ENCODE peak calls at places on chromosome 7, in five cellular contexts. Y, H, M, N and L are unnamed samples.

GRCh38 chr7:50783801-50784507 is 1.3 kb upstream of the GRB10 start:
- DNase-seq in Y (peak), H (no peak), N (no peak), M (no peak), L (no peak)

GRCh38 chr7:57867884-57868701 is 418.1 kb downstream of the ZNF716 start:
- DNase-seq in H (no peak), Y (no peak), M (no peak), N (no peak), L (no peak)

GRCh38 chr7:83105948-83106347 is 56.7 kb downstream of the PCLO start:
- DNase-seq in M (no peak), H (no peak), Y (no peak), N (no peak), L (no peak)

GRCh38 chr7:87013841-87014191 is 45.6 kb downstream of the ELAPOR2 start:
- DNase-seq in M (no peak), H (no peak), N (no peak), Y (no peak), L (no peak)

GRCh38 chr7:37970211-37970610 is 49.8 kb downstream of the EPDR1 start:
- DNase-seq in H (no peak), N (no peak), M (no peak), Y (no peak), L (no peak)

GRCh38 chr7:39621261-39621660 is 2.1 kb upstream of the RALA start:
- DNase-seq in H (peak), M (no peak), Y (peak), N (no peak), L (peak)

GRCh38 chr7:95046494-95047240 is 139.3 kb downstream of the PPP1R9A start:
- DNase-seq in M (no peak), Y (peak), H (no peak), N (no peak), L (no peak)

GRCh38 chr7:51255536-51256243 is 60.9 kb downstream of the COBL start:
- DNase-seq in N (no peak), H (no peak), Y (no peak), M (no peak), L (no peak)

GRCh38 chr7:116706668-116707126 is 34.7 kb downstream of the MET start:
- DNase-seq in M (no peak), Y (peak), N (no peak), H (no peak), L (no peak)

GRCh38 chr7:155574556-155574955 is 28.2 kb upstream of the CNPY1 start:
- DNase-seq in N (peak), H (no peak), M (no peak), Y (no peak), L (no peak)

GRCh38 chr7:73840715-73841379 is 1.5 kb downstream of the METTL27 start:
- DNase-seq in M (no peak), Y (no peak), N (no peak), H (no peak), L (no peak)

GRCh38 chr7:91243591-91244368 is 20.5 kb upstream of the FZD1 start:
- DNase-seq in Y (peak), N (no peak), M (no peak), H (no peak), L (no peak)

GRCh38 chr7:102080371-102081243 is 206.1 kb upstream of the SH2B2 start:
- DNase-seq in N (peak), Y (no peak), H (no peak), M (no peak), L (no peak)

GRCh38 chr7:80770061-80770460 is 131.6 kb downstream of the CD36 start:
- DNase-seq in Y (no peak), H (no peak), N (no peak), M (no peak), L (no peak)

GRCh38 chr7:112882506-112882905 is 92.3 kb upstream of the TMEM168 start:
- DNase-seq in Y (no peak), N (no peak), M (no peak), H (no peak), L (no peak)

GRCh38 chr7:37947138-37947839 is 26.8 kb downstream of the EPDR1 start:
- DNase-seq in Y (no peak), H (no peak), N (no peak), M (no peak), L (no peak)

GRCh38 chr7:123242467-123243097 is 42.8 kb upstream of the SLC13A1 start:
- DNase-seq in Y (no peak), M (no peak), N (no peak), H (no peak), L (no peak)

GRCh38 chr7:20828947-20829346 is 42.3 kb upstream of the SP8 start:
- DNase-seq in Y (no peak), N (no peak), M (no peak), H (no peak), L (no peak)

GRCh38 chr7:104983620-104984539 is 30.1 kb upstream of the KMT2E start:
- DNase-seq in H (peak), N (peak), Y (peak), M (peak), L (no peak)

GRCh38 chr7:30430300-30430699 is 48.3 kb downstream of the NOD1 start:
- DNase-seq in N (no peak), M (no peak), Y (peak), H (no peak), L (no peak)

GRCh38 chr7:115099906-115100305 is 178.0 kb downstream of the MDFIC start:
- DNase-seq in Y (peak), H (no peak), N (no peak), M (no peak), L (no peak)

GRCh38 chr7:92639213-92639896 is 49.2 kb upstream of the FAM133B start:
- DNase-seq in N (no peak), M (no peak), Y (peak), H (no peak), L (no peak)

GRCh38 chr7:3953946-3954345 is 652.9 kb downstream of the SDK1 start:
- DNase-seq in M (no peak), N (no peak), H (no peak), Y (no peak), L (no peak)

GRCh38 chr7:117158941-117159705 is 163.7 kb downstream of the WNT2 start:
- DNase-seq in M (no peak), N (no peak), Y (peak), H (peak), L (no peak)

GRCh38 chr7:486216-486743 is 33.4 kb downstream of the PDGFA start:
- DNase-seq in M (no peak), H (no peak), Y (no peak), N (peak), L (no peak)

GRCh38 chr7:71633571-71634008 is 501.6 kb downstream of the GALNT17 start:
- DNase-seq in M (no peak), N (no peak), Y (peak), H (no peak), L (peak)

GRCh38 chr7:5431485-5432118 is 8.0 kb upstream of the TNRC18 start:
- DNase-seq in H (no peak), Y (no peak), N (no peak), M (no peak), L (no peak)

GRCh38 chr7:73519867-73520672 is 2.0 kb downstream of the BAZ1B start:
- DNase-seq in Y (peak), N (no peak), H (no peak), M (no peak), L (no peak)

GRCh38 chr7:1100886-1101579 is 13.1 kb downstream of the GPER1 start:
- DNase-seq in H (no peak), M (no peak), N (no peak), Y (no peak), L (no peak)

GRCh38 chr7:115850774-115851173 is 179.8 kb downstream of the TFEC start:
- DNase-seq in M (no peak), N (no peak), H (no peak), Y (no peak), L (no peak)

GRCh38 chr7:46710927-46711326 is 789.9 kb upstream of the IGFBP3 start:
- DNase-seq in Y (no peak), M (no peak), N (no peak), H (peak), L (no peak)

GRCh38 chr7:78783179-78783962 is 670.1 kb downstream of the MAGI2 start:
- DNase-seq in H (no peak), N (no peak), Y (no peak), M (no peak), L (no peak)

GRCh38 chr7:78780560-78780959 is 672.9 kb downstream of the MAGI2 start:
- DNase-seq in Y (no peak), M (no peak), H (no peak), N (no peak), L (no peak)

GRCh38 chr7:78777844-78778243 is 675.6 kb downstream of the MAGI2 start:
- DNase-seq in N (no peak), Y (no peak), H (no peak), M (no peak), L (no peak)

DNA sequence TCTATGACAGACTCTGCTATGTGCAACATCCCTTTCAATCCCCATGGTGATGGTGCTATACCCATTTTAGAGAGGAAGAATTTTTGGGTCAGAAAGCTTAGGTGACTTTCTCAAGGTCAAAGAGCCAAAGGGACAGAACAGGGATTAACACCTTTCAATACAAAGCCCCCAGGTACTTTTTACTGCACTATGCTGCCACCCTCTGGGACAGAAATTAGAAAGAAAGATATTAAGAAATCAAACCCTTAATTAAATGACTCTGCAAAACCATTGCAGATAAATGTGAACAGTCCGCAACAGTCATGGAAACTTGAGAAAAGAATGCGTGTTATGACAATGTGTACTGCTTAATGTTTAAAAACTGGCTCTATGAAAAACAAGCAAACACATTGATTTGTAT is 673.7 kb downstream of the MAGI2 start:
- DNase-seq in N (no peak), H (no peak), M (no peak), Y (no peak), L (no peak)
- TF ChIP-seq CTCF in N (no peak), H (no peak), M (no peak), Y (no peak), L (no peak)

GRCh38 chr7:150415161-150416160 is 35.0 kb upstream of the GIMAP8 start:
- DNase-seq in Y (no peak), N (no peak), H (no peak), M (no peak), L (no peak)

GRCh38 chr7:150411606-150412005 is 32.5 kb downstream of the ZNF775 start:
- DNase-seq in Y (no peak), N (no peak), M (no peak), H (no peak), L (no peak)

GRCh38 chr7:150412016-150412415 is 32.9 kb downstream of the ZNF775 start:
- DNase-seq in M (no peak), H (no peak), N (no peak), Y (no peak), L (no peak)

GRCh38 chr7:150412518-150413247 is 33.6 kb downstream of the ZNF775 start:
- DNase-seq in N (no peak), H (no peak), M (no peak), Y (no peak), L (no peak)

GRCh38 chr7:150413640-150414081 is 34.5 kb downstream of the ZNF775 start:
- DNase-seq in Y (no peak), H (no peak), M (no peak), N (no peak), L (no peak)
- H3K4me3 ChIP-seq in Y (no peak), H (no peak), M (no peak), N (no peak), L (no peak)

GRCh38 chr7:27236053-27236410 is 6.6 kb upstream of the EVX1 start:
- DNase-seq in Y (no peak), H (no peak), M (no peak), N (no peak), L (no peak)

GRCh38 chr7:27237735-27238334 is 4.8 kb upstream of the EVX1 start:
- DNase-seq in H (no peak), Y (no peak), M (no peak), N (no peak), L (no peak)

GRCh38 chr7:27238979-27239779 is 3.4 kb upstream of the EVX1 start:
- DNase-seq in Y (no peak), H (no peak), N (peak), M (no peak), L (no peak)

GRCh38 chr7:27239780-27240731 is 2.5 kb upstream of the EVX1 start:
- DNase-seq in N (no peak), M (no peak), Y (no peak), H (no peak), L (no peak)

DNA sequence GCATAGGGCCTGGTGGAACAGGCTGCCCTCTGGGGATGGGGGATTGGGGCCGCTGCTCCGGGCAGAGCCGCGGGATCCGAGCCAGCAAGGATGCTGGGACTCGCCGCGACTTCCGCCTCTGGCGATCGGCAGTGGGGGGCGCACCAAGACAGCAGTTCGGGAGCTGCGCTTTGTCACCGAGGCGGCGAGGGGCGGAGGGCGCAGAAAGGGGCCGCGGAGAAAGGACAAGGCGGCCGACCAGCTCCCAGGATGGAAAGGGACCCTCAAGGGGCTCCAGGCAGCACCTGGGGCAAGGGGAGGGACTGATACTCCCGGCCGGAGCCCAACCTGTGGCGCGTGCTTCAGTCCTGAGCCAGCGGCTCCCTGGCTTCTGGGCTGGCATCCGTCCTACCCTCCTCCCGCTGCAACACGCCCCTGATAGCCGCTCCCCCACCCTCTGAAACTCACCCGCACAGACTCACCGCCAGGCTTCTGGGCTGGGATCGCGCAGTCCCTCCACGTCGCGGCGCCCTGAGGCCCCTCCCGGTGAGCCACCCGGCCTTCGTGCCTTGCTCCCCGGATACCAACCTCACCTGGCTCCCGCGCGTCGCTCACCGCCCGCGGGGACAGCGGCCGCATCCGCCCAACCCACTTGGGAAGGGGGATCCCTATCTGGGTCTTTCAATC is 7.1 kb upstream of the EVX1 start:
- DNase-seq in N (peak), M (peak), H (no peak), Y (no peak), L (no peak)
- TF ChIP-seq CTCF in N (peak), M (no peak), H (peak), Y (peak), L (peak)

DNA sequence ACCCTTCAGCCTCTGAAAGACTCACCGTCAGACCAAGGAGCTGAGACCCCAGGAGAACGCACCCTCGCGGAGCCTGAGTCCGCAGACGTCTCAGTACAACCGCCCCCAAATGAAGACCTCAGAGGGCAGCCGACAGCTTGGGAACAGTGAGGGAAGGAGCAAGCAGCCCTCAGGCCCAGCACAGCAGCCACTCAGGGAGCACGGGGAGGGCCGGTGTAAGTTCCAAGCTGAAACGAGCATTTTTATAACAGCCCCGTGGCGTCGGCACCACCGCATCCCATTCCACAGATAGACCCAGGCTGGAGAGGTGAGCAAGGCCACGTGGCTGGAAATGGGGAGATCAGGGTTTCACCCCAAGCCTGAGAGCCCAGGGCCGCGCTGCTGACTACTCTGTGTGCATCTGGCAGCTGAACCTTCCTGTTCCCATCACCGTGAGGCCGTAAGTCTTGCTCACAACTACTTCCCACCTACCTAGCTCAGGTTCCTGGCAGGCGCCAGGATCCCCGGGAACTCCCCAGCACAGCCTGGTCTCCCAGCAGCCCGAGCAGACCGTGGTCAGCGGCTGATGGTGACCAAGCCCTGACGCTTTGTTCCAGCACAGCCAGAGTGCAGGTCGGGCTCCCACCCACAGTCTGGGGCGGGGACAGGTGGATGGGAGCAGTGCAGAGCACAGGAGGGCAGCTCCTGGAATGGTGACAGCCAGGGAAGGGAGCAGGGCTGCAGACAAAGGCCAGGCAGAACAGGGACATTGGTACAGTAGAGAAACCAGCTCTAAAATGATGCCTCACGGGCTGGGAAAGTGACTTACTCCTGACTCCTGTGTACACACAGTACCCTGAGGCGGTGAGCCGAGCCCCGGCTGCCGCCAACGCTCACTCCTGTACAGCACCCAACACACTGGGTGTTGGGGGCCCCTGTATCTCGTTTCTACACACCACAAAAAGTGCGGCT is 6.1 kb upstream of the NOM1 start:
- DNase-seq in H (no peak), M (no peak), N (no peak), Y (no peak), L (no peak)
- H3K4me3 ChIP-seq in H (no peak), M (no peak), N (no peak), Y (no peak), L (no peak)

DNA sequence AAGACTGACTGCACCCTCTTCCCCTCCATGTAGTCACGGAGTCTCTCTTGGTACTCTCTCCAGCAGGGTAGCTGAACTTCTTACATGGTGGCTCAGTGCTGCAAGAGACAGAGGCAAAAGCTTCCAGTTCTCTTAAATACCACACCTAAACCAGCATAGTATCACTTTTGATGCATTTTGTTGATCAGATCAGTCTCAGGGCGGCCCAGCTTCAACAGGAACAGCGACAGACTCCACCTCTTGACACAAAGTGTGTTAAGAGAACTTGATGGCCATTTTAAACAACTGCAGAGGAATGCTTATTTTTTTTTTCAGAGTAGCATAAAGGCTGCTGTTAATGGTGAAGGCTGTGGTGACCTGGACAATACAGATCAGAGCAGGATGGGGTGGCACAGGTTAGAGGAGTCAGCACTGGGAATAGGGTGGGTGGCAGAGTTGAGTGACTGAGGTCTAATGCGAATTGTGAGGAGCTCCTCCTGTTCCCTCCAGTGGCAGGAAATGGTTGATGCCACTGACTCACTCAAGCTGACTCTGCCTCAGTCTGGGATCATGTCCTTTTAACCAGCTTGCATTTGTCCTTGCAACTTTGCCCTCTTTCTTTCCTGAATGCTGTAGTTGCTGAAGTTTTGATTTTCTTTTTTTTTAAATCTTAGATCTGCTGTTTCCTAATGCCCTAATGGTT is 17.3 kb downstream of the MGAM start:
- DNase-seq in H (no peak), M (no peak), Y (no peak), N (no peak), L (no peak)
- TF ChIP-seq CTCF in H (no peak), M (no peak), Y (no peak), N (no peak), L (no peak)

DNA sequence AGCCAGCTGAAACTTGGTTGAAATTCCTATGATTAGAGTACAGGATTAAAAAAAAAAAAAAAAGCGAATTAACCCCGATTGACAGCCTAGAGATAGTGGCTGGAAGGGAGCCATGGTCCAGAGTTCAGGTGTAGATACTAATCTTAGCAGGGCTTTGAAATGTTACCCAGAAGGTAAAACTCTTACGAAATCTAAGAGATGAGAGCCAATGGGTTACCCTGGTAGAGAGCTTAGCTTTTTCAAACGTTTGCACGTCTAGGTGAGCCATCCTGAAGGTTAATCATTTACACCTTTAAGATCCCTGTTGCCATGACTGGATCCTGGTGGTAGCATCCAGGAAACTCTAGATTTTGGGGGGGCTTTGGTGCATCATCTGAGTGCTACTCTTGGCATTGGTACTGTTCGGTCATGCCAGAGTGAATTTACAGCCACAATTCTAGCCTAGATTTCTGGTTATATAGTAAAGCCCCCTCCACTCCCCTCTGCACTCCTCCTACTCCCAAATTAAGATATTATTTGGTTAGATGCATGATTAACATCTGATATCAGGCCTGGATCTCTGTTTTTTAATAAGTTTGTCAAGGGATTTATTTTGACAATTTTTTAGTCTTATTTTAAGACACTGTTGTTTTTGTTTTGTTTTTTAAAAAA is 1.2 kb downstream of the AGFG2 start:
- DNase-seq in H (no peak), Y (no peak), M (peak), N (no peak), L (no peak)
- H3K4me3 ChIP-seq in H (no peak), Y (peak), M (peak), N (peak), L (peak)